ENCODE peak calls at places on chromosomes 7 and 10, in four cellular contexts. H is DMS 273 treated with DMSO at 0.1 percent for 48 hours, A is activated T-helper 1 cell treated with Interleukin-2 at 50 U/mL for 16 hours, G is GM03348. I is an unnamed sample.

GRCh38 chr7:133654547-133654946 is 401.7 kb downstream of the EXOC4 start:
- DNase-seq in A (no peak), H (no peak), G (no peak), I (no peak)

GRCh38 chr10:33257439-33257838 is 77.0 kb downstream of the NRP1 start:
- DNase-seq in H (no peak), G (no peak), A (no peak), I (no peak)

GRCh38 chr7:108455833-108456677 is at the start of gene NRCAM:
- DNase-seq in A (no peak), G (peak; percentile 55), H (peak; percentile 86), I (no peak)

GRCh38 chr7:99499356-99499712 is 747 bp downstream of the ZNF394 start:
- DNase-seq in G (peak; percentile 14), A (peak; percentile 1), H (no peak), I (no peak)

GRCh38 chr10:17009228-17009700 is 120.3 kb downstream of the CUBN start:
- DNase-seq in H (no peak), G (peak; percentile 57), A (no peak), I (no peak)

GRCh38 chr7:2313450-2314208 is 612 bp downstream of the SNX8 start:
- DNase-seq in G (peak; percentile 65), H (no peak), A (no peak), I (no peak)

GRCh38 chr7:132328047-132328620 is 248.1 kb downstream of the PLXNA4 start:
- DNase-seq in G (no peak), H (no peak), A (no peak), I (no peak)

GRCh38 chr7:85669139-85669692 is 482.4 kb upstream of the SEMA3D start:
- DNase-seq in A (no peak), G (no peak), H (no peak), I (no peak)

GRCh38 chr10:85918371-85918770 is 448.2 kb downstream of the GRID1 start:
- DNase-seq in G (no peak), H (no peak), A (no peak), I (no peak)

GRCh38 chr7:138435231-138435919 is 24.7 kb upstream of the TRIM24 start:
- DNase-seq in H (no peak), G (no peak), A (no peak), I (no peak)

GRCh38 chr7:44073664-44074348 is 8.4 kb upstream of the PGAM2 start:
- DNase-seq in H (no peak), G (no peak), A (no peak), I (no peak)

GRCh38 chr10:75187961-75188426 is 22.6 kb upstream of the VDAC2 start:
- DNase-seq in A (peak; percentile 38), H (no peak), G (peak; percentile 69), I (peak; percentile 43)

GRCh38 chr7:151251328-151251925 is 2.9 kb upstream of the SMARCD3 start:
- DNase-seq in A (no peak), H (peak; percentile 34), G (no peak), I (no peak)

GRCh38 chr7:107948645-107949442 is 54.1 kb downstream of the LAMB1 start:
- DNase-seq in A (no peak), G (peak; percentile 79), H (no peak), I (no peak)

GRCh38 chr10:79482721-79483120 is 29.6 kb upstream of the EIF5AL1 start:
- DNase-seq in H (no peak), A (no peak), G (no peak), I (no peak)

GRCh38 chr10:93221521-93221920 is 147.8 kb downstream of the CYP26A1 start:
- DNase-seq in A (no peak), H (no peak), G (no peak), I (no peak)